ENCODE peak calls at places on chromosomes 12 and 14, in five cellular contexts. A is RPMI8226; O is RCC 7860; R is activated T-cell treated with anti-CD3 and anti-CD28 coated beads for 1 hour; I is stimulated activated CD8-positive, alpha-beta memory T cell treated with anti-CD3 and anti-CD28 coated beads, Interleukin-15, amount 100 ng/mL, for 4 hours. Y is an unnamed sample.

GRCh38 chr14:55138091-55138490 is 9.0 kb downstream of the LGALS3 start:
- DNase-seq in R (no peak), I (no peak), O (no peak), A (no peak), Y (no peak)

GRCh38 chr12:53241623-53242412 is 9.8 kb upstream of the RARG start:
- DNase-seq in A (no peak), I (no peak), O (no peak), R (no peak), Y (no peak)

GRCh38 chr12:6620885-6621274 is 13.7 kb upstream of the CHD4 start:
- DNase-seq in R (no peak), I (no peak), O (no peak), A (no peak), Y (no peak)

GRCh38 chr12:46387697-46388096 is 15.1 kb upstream of the SLC38A2 start:
- DNase-seq in O (peak), R (no peak), A (peak), I (no peak), Y (no peak)

GRCh38 chr14:39015360-39015961 is 87.6 kb downstream of the SEC23A start:
- DNase-seq in I (no peak), O (peak), R (no peak), A (peak), Y (no peak)

GRCh38 chr14:73324536-73324932 is 87.2 kb downstream of the PAPLN start:
- DNase-seq in A (no peak), I (no peak), R (no peak), O (no peak), Y (no peak)

GRCh38 chr14:87430810-87431209 is 562.2 kb downstream of the GALC start:
- DNase-seq in O (peak), A (no peak), I (no peak), R (no peak), Y (no peak)

GRCh38 chr12:129110575-129110974 is 257.3 kb downstream of the GLT1D1 start:
- DNase-seq in O (no peak), R (no peak), I (no peak), A (no peak), Y (no peak)

GRCh38 chr12:95633049-95633545 is 81.8 kb upstream of the USP44 start:
- DNase-seq in I (no peak), A (no peak), O (peak), R (no peak), Y (no peak)

GRCh38 chr12:55972906-55973597 is 826 bp upstream of the RAB5B start:
- DNase-seq in A (peak), O (no peak), I (no peak), R (no peak), Y (no peak)

GRCh38 chr12:95497031-95497430 is 23.1 kb downstream of the METAP2 start:
- DNase-seq in I (no peak), O (no peak), R (no peak), A (no peak), Y (no peak)

GRCh38 chr12:75194250-75194649 is 15.4 kb downstream of the KCNC2 start:
- DNase-seq in I (no peak), A (no peak), R (no peak), O (no peak), Y (no peak)

GRCh38 chr12:109890620-109891019 is 9.5 kb upstream of the TCHP start:
- DNase-seq in A (no peak), O (no peak), R (no peak), I (no peak), Y (no peak)

GRCh38 chr14:69485701-69486100 is 1.2 kb downstream of the PLEKHD1 start:
- DNase-seq in A (no peak), I (no peak), O (no peak), R (no peak), Y (no peak)

GRCh38 chr12:70449758-70450341 is 83.8 kb downstream of the KCNMB4 start:
- DNase-seq in A (no peak), R (no peak), O (no peak), I (no peak), Y (no peak)

GRCh38 chr12:116707751-116708150 is 30.1 kb downstream of the SPRING1 start:
- DNase-seq in I (no peak), R (no peak), O (no peak), A (peak), Y (no peak)

GRCh38 chr12:53736602-53737493 is 9.6 kb upstream of the CALCOCO1 start:
- DNase-seq in A (no peak), O (no peak), I (no peak), R (no peak), Y (no peak)

GRCh38 chr14:59438148-59438766 is 26.9 kb downstream of the GPR135 start:
- DNase-seq in A (no peak), I (no peak), O (no peak), R (no peak), Y (no peak)

GRCh38 chr12:67893003-67893402 is 96.2 kb upstream of the IFNG-AS1 start:
- DNase-seq in A (no peak), O (no peak), R (no peak), I (no peak), Y (no peak)

GRCh38 chr12:12724421-12725085 is 7.4 kb downstream of the CDKN1B start:
- DNase-seq in O (no peak), I (no peak), A (no peak), R (no peak), Y (no peak)

GRCh38 chr14:99576304-99576703 is 27.7 kb downstream of the CCDC85C start:
- DNase-seq in I (no peak), R (no peak), A (no peak), O (peak), Y (no peak)

GRCh38 chr12:84397279-84397678 is 515.3 kb downstream of the SLC6A15 start:
- DNase-seq in R (no peak), O (no peak), A (no peak), I (no peak), Y (no peak)

GRCh38 chr14:61174395-61175386 is 106.4 kb downstream of the TMEM30B start:
- DNase-seq in I (no peak), R (no peak), O (peak), A (no peak), Y (no peak)

GRCh38 chr14:59328410-59328809 is 136.8 kb downstream of the GPR135 start:
- DNase-seq in R (no peak), A (no peak), O (no peak), I (no peak), Y (no peak)

GRCh38 chr12:118061876-118062791 is 1.2 kb upstream of the WSB2 start:
- DNase-seq in I (no peak), R (no peak), A (no peak), O (no peak), Y (no peak)

GRCh38 chr14:105193916-105194782 is 13.0 kb upstream of the NUDT14 start:
- DNase-seq in A (peak), I (no peak), O (no peak), R (no peak), Y (no peak)